ENCODE peak calls at places on chromosomes 5 and 9, in ten cellular contexts. S, K, O, F, E, X, H, V, W and C are unnamed samples.

GRCh38 chr5:125870271-125870670 is 552.9 kb upstream of the GRAMD2B start:
- DNase-seq in S (no peak), K (no peak), O (no peak), F (no peak), E (no peak), X (peak; percentile 73), H (no peak), V (no peak), W (peak; percentile 89), C (no peak)

GRCh38 chr5:65101706-65102105 is 333.0 kb downstream of the CWC27 start:
- DNase-seq in S (no peak), K (no peak), O (no peak), F (no peak), E (no peak), X (no peak), H (no peak), V (no peak), W (no peak), C (no peak)

GRCh38 chr9:137156567-137157375 is 13.1 kb downstream of the LRRC26 start:
- DNase-seq in S (no peak), K (peak; percentile 68), O (peak; percentile 36), F (peak; percentile 45), E (peak; percentile 78), X (peak; percentile 85), H (peak; percentile 70), V (peak; percentile 51), W (peak; percentile 56), C (no peak)

GRCh38 chr9:77569335-77569734 is 78.8 kb downstream of the GNA14 start:
- DNase-seq in S (no peak), K (no peak), O (no peak), F (no peak), E (no peak), X (no peak), H (peak; percentile 39), V (no peak), W (no peak), C (no peak)

GRCh38 chr5:42360641-42361320 is 62.5 kb upstream of the GHR start:
- DNase-seq in S (no peak), K (no peak), O (no peak), F (no peak), E (no peak), X (no peak), H (no peak), V (no peak), W (no peak), C (peak; percentile 33)

GRCh38 chr5:127999909-128000308 is 83.7 kb upstream of the SLC12A2 start:
- DNase-seq in S (no peak), K (no peak), O (no peak), F (no peak), E (no peak), X (no peak), H (no peak), V (no peak), W (no peak), C (no peak)

GRCh38 chr9:136917902-136918301 is 26.6 kb downstream of the FBXW5 start:
- DNase-seq in S (no peak), K (no peak), O (no peak), F (no peak), E (no peak), X (no peak), H (no peak), V (no peak), W (no peak), C (no peak)

GRCh38 chr5:148465381-148466290 is 81.9 kb downstream of the FBXO38 start:
- DNase-seq in S (no peak), K (no peak), O (no peak), F (no peak), E (no peak), X (no peak), H (no peak), V (no peak), W (no peak), C (no peak)

GRCh38 chr9:129626079-129626943 is at the start of gene NTMT1:
- DNase-seq in S (peak; percentile 92), K (peak; percentile 86), O (peak; percentile 90), F (peak; percentile 85), E (peak; percentile 94), X (peak; percentile 94), H (peak; percentile 88), V (peak; percentile 86), W (peak; percentile 79), C (peak; percentile 85)

GRCh38 chr9:34310205-34310604 is 18.9 kb downstream of the KIF24 start:
- DNase-seq in S (no peak), K (no peak), O (no peak), F (no peak), E (no peak), X (no peak), H (no peak), V (no peak), W (no peak), C (no peak)

GRCh38 chr9:34636791-34637355 is 714 bp downstream of the SIGMAR1 start:
- DNase-seq in S (no peak), K (peak; percentile 54), O (no peak), F (no peak), E (no peak), X (no peak), H (peak; percentile 30), V (peak; percentile 56), W (no peak), C (no peak)

GRCh38 chr5:103562453-103563157 is at the start of gene NUDT12:
- DNase-seq in S (peak; percentile 24), K (no peak), O (peak; percentile 33), F (peak; percentile 74), E (peak; percentile 85), X (peak; percentile 85), H (peak; percentile 87), V (peak; percentile 74), W (peak; percentile 77), C (peak; percentile 66)

GRCh38 chr9:85586684-85587083 is 155.1 kb downstream of the AGTPBP1 start:
- DNase-seq in S (no peak), K (no peak), O (no peak), F (no peak), E (no peak), X (no peak), H (no peak), V (no peak), W (no peak), C (no peak)

GRCh38 chr9:98230354-98230753 is 25.1 kb downstream of the TBC1D2 start:
- DNase-seq in S (no peak), K (no peak), O (no peak), F (no peak), E (no peak), X (no peak), H (no peak), V (no peak), W (no peak), C (peak; percentile 81)

GRCh38 chr9:127262621-127263020 is 2.0 kb upstream of the GARNL3 start:
- DNase-seq in S (no peak), K (no peak), O (no peak), F (no peak), E (no peak), X (no peak), H (no peak), V (no peak), W (no peak), C (no peak)

GRCh38 chr5:65722575-65723424 is 795 bp downstream of the NLN start:
- DNase-seq in S (peak; percentile 6), K (peak; percentile 59), O (no peak), F (no peak), E (peak; percentile 3), X (peak; percentile 88), H (peak; percentile 58), V (peak; percentile 30), W (peak; percentile 83), C (peak; percentile 10)

GRCh38 chr5:14491505-14491904 is 90.1 kb upstream of the OTULINL start:
- DNase-seq in S (no peak), K (no peak), O (no peak), F (no peak), E (peak; percentile 16), X (peak; percentile 82), H (no peak), V (no peak), W (peak; percentile 91), C (peak; percentile 92)

GRCh38 chr5:32690153-32690552 is 21.0 kb upstream of the NPR3 start:
- DNase-seq in S (no peak), K (peak; percentile 26), O (no peak), F (no peak), E (no peak), X (peak; percentile 40), H (peak; percentile 36), V (no peak), W (peak; percentile 31), C (no peak)

GRCh38 chr9:103574056-103574455 is 520.1 kb upstream of the SMC2 start:
- DNase-seq in S (no peak), K (no peak), O (no peak), F (no peak), E (no peak), X (no peak), H (no peak), V (no peak), W (peak; percentile 48), C (no peak)

GRCh38 chr5:57368010-57368409 is 114.6 kb downstream of the ACTBL2 start:
- DNase-seq in S (no peak), K (no peak), O (no peak), F (no peak), E (no peak), X (peak; percentile 65), H (peak; percentile 9), V (no peak), W (peak; percentile 71), C (no peak)

GRCh38 chr5:139654875-139655491 is 6.8 kb downstream of the CXXC5 start:
- DNase-seq in S (no peak), K (no peak), O (no peak), F (no peak), E (no peak), X (no peak), H (no peak), V (peak; percentile 61), W (no peak), C (no peak)

GRCh38 chr5:142716963-142717362 is 31.1 kb upstream of the FGF1 start:
- DNase-seq in S (no peak), K (peak; percentile 84), O (no peak), F (peak; percentile 7), E (peak; percentile 68), X (peak; percentile 82), H (peak; percentile 88), V (peak; percentile 75), W (peak; percentile 66), C (no peak)